ENCODE peak calls at places on chromosome 15, in six cellular contexts. K is naive thymus-derived CD4-positive, alpha-beta T cell; L is effector memory CD8-positive, alpha-beta T cell; U is cardiac muscle cell; F is foreskin fibroblast; T is T-helper 1 cell. A is an unnamed sample.

GRCh38 chr15:85168642-85169173 is 187.1 kb downstream of the PDE8A start:
- DNase-seq in K (peak), L (peak), U (peak), F (no peak), T (peak), A (peak)

GRCh38 chr15:68592054-68592453 is 13.3 kb downstream of the CORO2B start:
- DNase-seq in K (no peak), L (no peak), U (peak), F (no peak), T (no peak), A (no peak)

GRCh38 chr15:63465104-63465503 is 39.3 kb upstream of the USP3 start:
- DNase-seq in K (no peak), L (no peak), U (peak), F (peak), T (no peak), A (peak)

GRCh38 chr15:98438326-98438725 is 210.0 kb upstream of the IGF1R start:
- DNase-seq in K (no peak), L (no peak), U (no peak), F (no peak), T (no peak), A (no peak)

GRCh38 chr15:65189102-65189740 is 4.1 kb upstream of the CLPX start:
- DNase-seq in K (no peak), L (no peak), U (peak), F (peak), T (no peak), A (peak)

GRCh38 chr15:89587955-89588354 is 12.7 kb downstream of the TICRR start:
- DNase-seq in K (no peak), L (no peak), U (peak), F (peak), T (no peak), A (peak)

GRCh38 chr15:44861917-44862316 is 94.6 kb upstream of the TERB2 start:
- DNase-seq in K (no peak), L (no peak), U (no peak), F (no peak), T (no peak), A (no peak)

GRCh38 chr15:47715856-47716445 is 1.4 kb upstream of the SEMA6D start:
- DNase-seq in K (no peak), L (no peak), U (peak), F (peak), T (no peak), A (peak)

GRCh38 chr15:90211440-90212168 is 10.5 kb downstream of the SEMA4B start:
- DNase-seq in K (no peak), L (no peak), U (no peak), F (no peak), T (no peak), A (peak)

GRCh38 chr15:41925209-41925608 is 31.4 kb upstream of the SPTBN5 start:
- DNase-seq in K (no peak), L (no peak), U (no peak), F (no peak), T (no peak), A (no peak)

GRCh38 chr15:25527118-25527517 is 88.3 kb upstream of the UBE3A start:
- DNase-seq in K (no peak), L (no peak), U (no peak), F (no peak), T (no peak), A (no peak)

GRCh38 chr15:57865294-57865693 is 158.8 kb downstream of the POLR2M start:
- DNase-seq in K (no peak), L (no peak), U (peak), F (no peak), T (no peak), A (no peak)

GRCh38 chr15:76058714-76059319 is 968 bp upstream of the TMEM266 start:
- DNase-seq in K (no peak), L (no peak), U (peak), F (no peak), T (no peak), A (peak)

GRCh38 chr15:51589881-51590570 is 32.5 kb downstream of the DMXL2 start:
- DNase-seq in K (no peak), L (no peak), U (no peak), F (no peak), T (no peak), A (no peak)

GRCh38 chr15:77503240-77503639 is 82.6 kb downstream of the HMG20A start:
- DNase-seq in K (no peak), L (no peak), U (no peak), F (no peak), T (no peak), A (no peak)

GRCh38 chr15:45635191-45635638 is 386 bp downstream of the SQOR start:
- DNase-seq in K (peak), L (peak), U (no peak), F (no peak), T (peak), A (no peak)

GRCh38 chr15:76994001-76994400 is 925 bp upstream of the PSTPIP1 start:
- DNase-seq in K (no peak), L (peak), U (no peak), F (no peak), T (peak), A (no peak)

GRCh38 chr15:75149911-75150709 is 51.6 kb upstream of the C15orf39 start:
- DNase-seq in K (no peak), L (no peak), U (peak), F (peak), T (no peak), A (peak)

GRCh38 chr15:93219859-93220258 is 130.8 kb upstream of the RGMA start:
- DNase-seq in K (no peak), L (no peak), U (no peak), F (no peak), T (no peak), A (no peak)

GRCh38 chr15:34147371-34148140 is 45.7 kb downstream of the PGBD4 start:
- DNase-seq in K (no peak), L (no peak), U (peak), F (no peak), T (no peak), A (peak)

GRCh38 chr15:40908095-40908494 is 13.8 kb downstream of the VPS18 start:
- DNase-seq in K (no peak), L (no peak), U (no peak), F (no peak), T (no peak), A (no peak)

GRCh38 chr15:23690450-23690852 is 3.3 kb upstream of the NDN start:
- DNase-seq in K (no peak), L (no peak), U (peak), F (peak), T (no peak), A (peak)

GRCh38 chr15:69723404-69724097 is 270.9 kb downstream of the RPLP1 start:
- DNase-seq in K (no peak), L (no peak), U (no peak), F (no peak), T (no peak), A (no peak)

GRCh38 chr15:93057618-93058017 is 31.4 kb downstream of the RGMA start:
- DNase-seq in K (no peak), L (no peak), U (no peak), F (no peak), T (no peak), A (no peak)

GRCh38 chr15:98069256-98069655 is 108.8 kb downstream of the ARRDC4 start:
- DNase-seq in K (no peak), L (no peak), U (no peak), F (no peak), T (no peak), A (no peak)

GRCh38 chr15:41501961-41502786 is 8.5 kb downstream of the ITPKA start:
- DNase-seq in K (no peak), L (no peak), U (no peak), F (no peak), T (no peak), A (no peak)